ENCODE peak calls at places on chromosomes 1 and 21, in nine cellular contexts. G is psoas muscle, H is NB4, D is lower leg skin, N is fibroblast of lung, Q is heart left ventricle, B is upper lobe of right lung, V is HCT116, L is fibroblast of pulmonary artery. Z is an unnamed sample.

GRCh38 chr1:68278221-68278620 is 45.9 kb upstream of the WLS start:
- DNase-seq in D (no peak), B (no peak), L (no peak), Q (no peak), N (no peak), V (no peak), G (no peak), H (no peak), Z (no peak)

GRCh38 chr1:20846461-20847374 is 59.6 kb upstream of the HP1BP3 start:
- DNase-seq in H (no peak), L (no peak), Q (no peak), N (no peak), B (no peak), D (no peak), G (no peak), V (no peak), Z (no peak)

GRCh38 chr1:225834417-225835329 is 24.7 kb downstream of the EPHX1 start:
- DNase-seq in V (no peak), L (peak; percentile 88), D (no peak), N (peak; percentile 92), Q (peak; percentile 78), H (no peak), B (no peak), G (peak; percentile 87), Z (no peak)

GRCh38 chr1:82731216-82731615 is 930.5 kb downstream of the ADGRL2 start:
- DNase-seq in L (no peak), B (no peak), V (no peak), N (no peak), Q (no peak), D (no peak), G (no peak), H (no peak), Z (no peak)

GRCh38 chr1:7044471-7044805 is 259.2 kb downstream of the CAMTA1 start:
- DNase-seq in G (no peak), V (no peak), N (no peak), D (peak; percentile 76), Q (no peak), L (no peak), H (no peak), B (no peak), Z (no peak)

GRCh38 chr1:85571830-85572229 is 8.7 kb upstream of the CCN1 start:
- DNase-seq in V (no peak), G (no peak), B (no peak), D (no peak), H (no peak), N (no peak), Q (no peak), L (no peak), Z (no peak)

GRCh38 chr1:38589036-38589435 is 270.5 kb downstream of the RRAGC start:
- DNase-seq in G (peak; percentile 64), D (peak; percentile 81), N (peak; percentile 11), V (no peak), Q (peak; percentile 53), B (no peak), H (no peak), L (peak; percentile 17), Z (no peak)

GRCh38 chr1:159918041-159918917 is 7.0 kb downstream of the TAGLN2 start:
- DNase-seq in G (no peak), N (peak; percentile 49), L (no peak), Q (no peak), B (peak; percentile 42), H (peak; percentile 41), V (no peak), D (no peak), Z (no peak)

GRCh38 chr1:226736001-226736907 is 2.8 kb downstream of the ITPKB start:
- DNase-seq in D (peak; percentile 88), G (peak; percentile 71), Q (peak; percentile 71), V (no peak), N (no peak), H (no peak), L (no peak), B (no peak), Z (no peak)

GRCh38 chr1:55081905-55082296 is 42.6 kb downstream of the PCSK9 start:
- DNase-seq in Q (no peak), N (peak; percentile 28), L (peak; percentile 35), G (no peak), D (no peak), V (no peak), H (no peak), B (no peak), Z (no peak)

GRCh38 chr1:211133393-211133840 is 531 bp downstream of the KCNH1 start:
- DNase-seq in Q (peak; percentile 34), L (no peak), D (no peak), N (peak; percentile 6), B (no peak), V (no peak), H (no peak), G (peak; percentile 51), Z (no peak)

GRCh38 chr1:55367273-55367672 is 152.1 kb upstream of the USP24 start:
- DNase-seq in V (no peak), Q (no peak), N (no peak), D (no peak), H (no peak), G (no peak), B (no peak), L (no peak), Z (no peak)

GRCh38 chr1:245512980-245513578 is 358.3 kb downstream of the KIF26B start:
- DNase-seq in H (peak; percentile 38), G (no peak), Q (no peak), V (no peak), D (no peak), N (peak; percentile 26), B (no peak), L (peak; percentile 14), Z (no peak)

GRCh38 chr1:43835141-43836021 is 98.2 kb upstream of the ARTN start:
- DNase-seq in B (no peak), V (peak; percentile 68), L (peak; percentile 85), N (peak; percentile 89), G (no peak), D (no peak), Q (peak; percentile 47), H (peak; percentile 98), Z (no peak)

GRCh38 chr1:17922833-17923232 is 167.7 kb downstream of the ACTL8 start:
- DNase-seq in L (peak; percentile 26), G (no peak), D (peak; percentile 53), Q (peak; percentile 39), B (no peak), V (peak; percentile 24), H (peak; percentile 52), N (peak; percentile 15), Z (no peak)

GRCh38 chr1:17923684-17924083 is 168.6 kb downstream of the ACTL8 start:
- DNase-seq in B (no peak), H (no peak), D (peak; percentile 64), G (no peak), L (no peak), N (no peak), Q (no peak), V (no peak), Z (no peak)

GRCh38 chr1:17920881-17921635 is 165.9 kb downstream of the ACTL8 start:
- DNase-seq in D (peak; percentile 74), N (no peak), L (no peak), V (no peak), G (no peak), H (no peak), Q (no peak), B (no peak), Z (no peak)

GRCh38 chr1:17916702-17917101 is 161.6 kb downstream of the ACTL8 start:
- DNase-seq in D (peak; percentile 26), Q (no peak), H (no peak), N (no peak), B (no peak), L (no peak), G (no peak), V (no peak), Z (no peak)

GRCh38 chr1:17919525-17920439 is 164.6 kb downstream of the ACTL8 start:
- DNase-seq in G (no peak), N (peak; percentile 58), D (peak; percentile 77), Q (no peak), B (no peak), V (peak; percentile 19), H (peak; percentile 56), L (peak; percentile 68), Z (no peak)
- TF ChIP-seq CTCF in G (no peak), N (no peak), D (no peak), Q (no peak), B (peak; percentile 17), V (peak; percentile 66), H (peak; percentile 46), L (no peak), Z (no peak)

GRCh38 chr1:9233241-9233941 is 1.2 kb upstream of the H6PD start:
- DNase-seq in N (peak; percentile 95), Q (peak; percentile 83), H (peak; percentile 87), G (peak; percentile 96), B (peak; percentile 92), V (no peak), D (peak; percentile 98), L (peak; percentile 99), Z (peak; percentile 89)
- H3K4me3 ChIP-seq in N (no peak overlapping the region), Q (peak overlapping the region; percentile 78), H (peak overlapping the region; percentile 28), G (peak overlapping the region; percentile 57), B (no peak overlapping the region), V (no peak overlapping the region), D (no peak overlapping the region), L (no peak overlapping the region), Z (peak overlapping the region; percentile 64)

DNA sequence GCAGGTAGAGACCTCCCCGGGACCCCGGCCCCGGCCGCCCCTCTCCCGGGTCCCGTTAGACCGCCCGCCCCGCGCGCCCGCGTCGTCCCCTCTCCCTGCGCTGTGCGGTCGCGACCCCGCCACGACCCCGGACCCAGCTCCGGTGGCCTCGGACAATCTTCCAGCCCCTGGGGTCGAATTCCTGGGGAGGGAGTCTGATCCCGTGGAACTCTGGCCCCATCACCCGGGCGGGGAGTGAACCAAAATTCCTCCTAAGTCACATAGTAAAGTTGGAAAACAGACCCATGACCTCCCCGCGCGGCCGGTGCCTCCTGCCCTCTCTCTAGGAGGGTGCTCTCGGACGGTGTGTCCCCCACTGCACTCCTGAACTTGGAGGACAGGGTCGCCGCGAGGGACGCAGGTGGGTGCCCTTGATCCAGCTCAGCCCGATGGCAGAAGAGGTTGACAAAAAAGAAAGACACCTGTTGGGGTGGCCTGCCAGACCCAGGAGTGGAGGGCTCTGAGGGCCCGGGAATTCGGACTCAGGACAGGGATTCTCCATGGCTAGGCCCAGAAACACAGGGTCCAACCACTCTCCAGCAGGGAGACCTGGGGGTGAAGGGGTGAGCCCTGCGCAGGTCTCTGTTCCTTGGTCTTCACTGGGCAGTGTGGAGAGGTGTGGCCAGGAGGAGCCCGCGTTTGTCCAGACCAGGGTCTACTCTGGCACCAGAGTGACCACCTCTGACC is 451 bp downstream of the ADAMTSL4 start:
- DNase-seq in L (peak; percentile 33), V (no peak), B (no peak), Q (peak; percentile 57), H (no peak), N (no peak), D (peak; percentile 94), G (peak; percentile 76), Z (no peak)
- TF ChIP-seq CTCF in L (no peak), V (no peak), B (no peak), Q (no peak), H (no peak), N (no peak), D (no peak), G (no peak), Z (no peak)

GRCh38 chr21:18245493-18245967 is 897 bp downstream of the CHODL start:
- DNase-seq in H (no peak), V (no peak), Q (peak; percentile 27), B (no peak), L (no peak), N (no peak), D (no peak), G (no peak), Z (no peak)
- H3K4me3 ChIP-seq in H (no peak overlapping the region), V (no peak overlapping the region), Q (peak overlapping the region; percentile 59), B (peak overlapping the region; percentile 39), L (no peak overlapping the region), N (peak overlapping the region; percentile 21), D (no peak overlapping the region), G (peak overlapping the region; percentile 56), Z (peak overlapping the region; percentile 43)

GRCh38 chr1:92619466-92620189 is 132.9 kb upstream of the GFI1 start:
- DNase-seq in H (no peak), B (no peak), D (no peak), N (no peak), Q (no peak), V (no peak), L (no peak), G (no peak), Z (no peak)

GRCh38 chr1:92623187-92623778 is 136.6 kb upstream of the GFI1 start:
- DNase-seq in B (no peak), L (peak; percentile 43), G (no peak), Q (no peak), H (peak; percentile 56), N (peak; percentile 37), D (no peak), V (peak; percentile 1), Z (no peak)
- TF ChIP-seq CTCF in B (peak; percentile 43), L (peak; percentile 43), G (peak; percentile 37), Q (peak; percentile 23), H (no peak), N (no peak), D (no peak), V (peak; percentile 19), Z (peak; percentile 25)